ENCODE peak calls at places on chromosomes 13 and 19, in four cellular contexts. T is CD4-positive, CD25-positive, alpha-beta regulatory T cell; P is left ventricle myocardium inferior; A is foreskin keratinocyte. B is an unnamed sample.

GRCh38 chr19:40811478-40812341 is 12.7 kb downstream of the EGLN2 start:
- DNase-seq in P (no peak), A (no peak), T (no peak), B (no peak)

GRCh38 chr13:27977476-27978300 is 8.6 kb upstream of the CDX2 start:
- DNase-seq in T (no peak), P (no peak), A (no peak), B (no peak)

GRCh38 chr13:72384879-72385278 is 342.6 kb downstream of the MZT1 start:
- DNase-seq in P (no peak), A (peak), T (no peak), B (no peak)

GRCh38 chr19:45882652-45883585 is 3.0 kb downstream of the IRF2BP1 start:
- DNase-seq in A (no peak), T (peak), P (peak), B (peak)

GRCh38 chr19:39546599-39546998 is 6.6 kb upstream of the EID2 start:
- DNase-seq in A (no peak), T (no peak), P (no peak), B (no peak)

GRCh38 chr19:18846862-18847515 is 15.2 kb downstream of the UPF1 start:
- DNase-seq in T (peak), P (peak), A (no peak), B (peak)

GRCh38 chr13:20137875-20138274 is 23.0 kb downstream of the GJA3 start:
- DNase-seq in P (no peak), A (no peak), T (no peak), B (no peak)

GRCh38 chr19:11420894-11421606 is 1.9 kb upstream of the RGL3 start:
- DNase-seq in T (no peak), A (no peak), P (peak), B (no peak)

GRCh38 chr13:50170447-50171037 is 155.3 kb downstream of the KCNRG start:
- DNase-seq in T (no peak), P (no peak), A (no peak), B (no peak)

GRCh38 chr19:9940778-9941177 is 4.5 kb upstream of the OLFM2 start:
- DNase-seq in A (no peak), P (no peak), T (no peak), B (no peak)

GRCh38 chr13:22144806-22145205 is 473.9 kb downstream of the FGF9 start:
- DNase-seq in A (no peak), P (no peak), T (no peak), B (no peak)

GRCh38 chr19:42270346-42271044 is 1.4 kb downstream of the CIC start:
- DNase-seq in A (peak), P (no peak), T (peak), B (peak)

GRCh38 chr19:1264801-1265610 is 4.1 kb upstream of the CIRBP start:
- DNase-seq in A (peak), P (peak), T (no peak), B (no peak)

GRCh38 chr13:75250526-75251183 is 231.3 kb downstream of the TBC1D4 start:
- DNase-seq in A (peak), T (no peak), P (no peak), B (no peak)

GRCh38 chr13:38686635-38687245 is at the start of gene FREM2:
- DNase-seq in T (no peak), P (no peak), A (peak), B (no peak)

GRCh38 chr13:80721689-80722088 is 380.8 kb upstream of the SPRY2 start:
- DNase-seq in P (no peak), T (no peak), A (no peak), B (no peak)

GRCh38 chr19:5038631-5039271 is 69.8 kb downstream of the KDM4B start:
- DNase-seq in A (no peak), T (peak), P (no peak), B (no peak)
- H3K27ac ChIP-seq in A (no peak), T (no peak), P (no peak), B (no peak)

DNA sequence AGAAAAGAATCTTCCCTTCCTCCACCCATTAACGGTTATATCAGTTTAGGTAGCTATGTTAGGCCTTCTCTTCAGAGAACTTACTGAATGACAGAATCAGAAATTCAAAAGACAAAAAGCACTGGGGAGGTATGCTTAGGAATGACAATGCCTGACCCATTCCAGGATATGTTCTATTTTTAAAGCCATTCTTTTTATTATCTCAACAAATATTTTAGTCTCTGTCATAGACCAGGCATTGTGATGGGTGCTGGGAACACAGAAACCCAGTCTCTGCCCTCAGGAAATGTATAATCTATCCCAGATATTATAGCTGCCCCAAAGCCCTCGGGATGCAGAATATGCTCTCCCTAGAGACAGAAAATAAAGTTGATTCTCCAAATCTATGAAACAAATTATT is 90.7 kb downstream of the TEX26 start:
- DNase-seq in P (no peak), A (no peak), T (no peak), B (no peak)
- H3K27ac ChIP-seq in P (no peak), A (no peak), T (no peak), B (no peak)

DNA sequence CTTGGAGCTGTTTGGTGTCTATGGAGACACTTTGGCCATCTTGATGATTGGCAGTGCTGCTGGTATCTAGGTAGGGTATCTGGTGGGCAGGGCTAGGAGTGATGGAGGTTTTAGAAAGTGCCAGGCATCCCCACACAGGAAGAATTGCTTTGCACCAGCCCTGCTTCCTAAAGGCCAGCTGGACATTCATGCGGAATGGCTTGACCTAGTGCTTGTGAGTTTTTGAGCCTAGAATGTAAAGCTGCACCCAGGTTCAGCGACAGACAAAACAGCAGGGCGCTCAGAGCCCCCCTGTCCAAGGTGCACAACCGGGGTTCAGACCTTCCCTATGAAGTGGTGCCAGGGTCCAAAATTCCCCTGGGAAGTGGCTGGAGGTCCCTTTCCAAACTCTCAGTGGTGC is 93.1 kb downstream of the ING1 start:
- DNase-seq in P (no peak), T (no peak), A (no peak), B (no peak)
- H3K27ac ChIP-seq in P (no peak), T (no peak), A (no peak), B (no peak)

GRCh38 chr13:111561091-111561778 is 240.8 kb downstream of the TEX29 start:
- DNase-seq in A (no peak), T (no peak), P (no peak), B (no peak)
- H3K27ac ChIP-seq in A (no peak), T (no peak), P (no peak), B (no peak)

DNA sequence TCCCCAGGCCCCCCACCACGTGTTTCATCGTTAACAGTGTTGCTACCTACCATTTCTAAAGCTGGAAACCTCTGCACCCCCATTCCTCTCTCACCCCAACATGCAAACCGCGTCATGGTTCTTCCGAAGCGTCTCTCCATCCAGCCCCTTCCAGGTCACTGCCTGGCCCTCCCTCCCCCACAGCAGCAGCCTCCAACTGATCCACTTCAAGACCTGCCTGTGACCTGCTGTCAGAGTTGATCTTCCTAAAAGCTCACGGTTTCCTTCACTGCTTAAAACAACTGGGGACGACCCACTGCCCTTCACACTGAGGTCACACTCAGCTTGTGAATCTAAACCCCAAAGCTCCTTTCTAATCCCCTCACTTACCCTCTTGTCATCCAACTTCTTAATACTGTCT is 47.7 kb downstream of the STK24 start:
- DNase-seq in P (no peak), A (no peak), T (no peak), B (no peak)
- H3K27ac ChIP-seq in P (peak), A (no peak), T (no peak), B (no peak)

GRCh38 chr19:46898731-46899130 is 37.9 kb downstream of the ARHGAP35 start:
- DNase-seq in T (no peak), A (peak), P (no peak), B (no peak)

GRCh38 chr19:46892252-46893179 is 31.7 kb downstream of the ARHGAP35 start:
- DNase-seq in A (no peak), P (no peak), T (no peak), B (no peak)

GRCh38 chr19:46901701-46902401 is 41.1 kb downstream of the ARHGAP35 start:
- DNase-seq in A (no peak), P (no peak), T (no peak), B (no peak)

GRCh38 chr19:46900341-46900740 is 39.5 kb downstream of the ARHGAP35 start:
- DNase-seq in P (no peak), A (no peak), T (no peak), B (no peak)

GRCh38 chr19:46896076-46896794 is 35.4 kb downstream of the ARHGAP35 start:
- DNase-seq in P (no peak), T (no peak), A (no peak), B (no peak)
- H3K27ac ChIP-seq in P (no peak), T (no peak), A (no peak), B (no peak)